ENCODE peak calls at places on chromosomes 5 and 9, in eight cellular contexts. One of them, this sample, is unnamed. For H3K4me1, the result is how much of the 10 kb centered on the place peaks cover.

GRCh38 chr9:130428096-130428665 is 16.6 kb upstream of the ASS1 start:
- DNase-seq in HCT116: no peak
- DNase-seq in breast epithelium: no peak
- DNase-seq in PC-3: no peak
- DNase-seq in transverse colon: no peak
- DNase-seq in IMR-90: no peak
- DNase-seq in CD8-positive, alpha-beta memory T cell: no peak
- DNase-seq in H9: no peak
- DNase-seq in this sample: no peak

GRCh38 chr9:113347479-113347878 is 1.9 kb upstream of the BSPRY start:
- DNase-seq in breast epithelium: no peak
- DNase-seq in H9: no peak
- DNase-seq in HCT116: no peak
- DNase-seq in CD8-positive, alpha-beta memory T cell: no peak
- DNase-seq in IMR-90: no peak
- DNase-seq in transverse colon: no peak
- DNase-seq in PC-3: no peak
- DNase-seq in this sample: no peak

GRCh38 chr9:77896269-77897245 is 135.1 kb downstream of the GNAQ start:
- DNase-seq in CD8-positive, alpha-beta memory T cell: no peak
- DNase-seq in transverse colon: no peak
- DNase-seq in H9: no peak
- DNase-seq in breast epithelium: no peak
- DNase-seq in IMR-90: no peak
- DNase-seq in PC-3: no peak
- DNase-seq in HCT116: no peak
- DNase-seq in this sample: no peak

GRCh38 chr9:98962181-98962560 is 18.5 kb downstream of the COL15A1 start:
- DNase-seq in HCT116: no peak
- DNase-seq in IMR-90: peak
- DNase-seq in PC-3: no peak
- DNase-seq in H9: no peak
- DNase-seq in transverse colon: no peak
- DNase-seq in breast epithelium: no peak
- DNase-seq in CD8-positive, alpha-beta memory T cell: no peak
- DNase-seq in this sample: no peak

GRCh38 chr5:33457817-33458216 is 17.1 kb downstream of the TARS1 start:
- DNase-seq in transverse colon: no peak
- DNase-seq in H9: no peak
- DNase-seq in CD8-positive, alpha-beta memory T cell: no peak
- DNase-seq in breast epithelium: no peak
- DNase-seq in PC-3: no peak
- DNase-seq in IMR-90: no peak
- DNase-seq in HCT116: no peak
- DNase-seq in this sample: no peak

GRCh38 chr9:132243156-132244074 is 81.6 kb downstream of the NTNG2 start:
- DNase-seq in breast epithelium: no peak
- DNase-seq in PC-3: peak
- DNase-seq in transverse colon: no peak
- DNase-seq in H9: peak
- DNase-seq in CD8-positive, alpha-beta memory T cell: no peak
- DNase-seq in HCT116: no peak
- DNase-seq in IMR-90: peak
- DNase-seq in this sample: no peak

GRCh38 chr5:124528838-124529237 is 217.6 kb downstream of the ZNF608 start:
- DNase-seq in IMR-90: peak
- DNase-seq in transverse colon: no peak
- DNase-seq in HCT116: no peak
- DNase-seq in PC-3: peak
- DNase-seq in CD8-positive, alpha-beta memory T cell: no peak
- DNase-seq in breast epithelium: no peak
- DNase-seq in H9: no peak
- DNase-seq in this sample: no peak

GRCh38 chr9:112029921-112030444 is 133.4 kb downstream of the UGCG start:
- DNase-seq in transverse colon: no peak
- DNase-seq in breast epithelium: no peak
- DNase-seq in CD8-positive, alpha-beta memory T cell: no peak
- DNase-seq in IMR-90: peak
- DNase-seq in H9: no peak
- DNase-seq in PC-3: peak
- DNase-seq in HCT116: no peak
- DNase-seq in this sample: no peak

GRCh38 chr9:98142182-98142924 is 23.3 kb upstream of the TRIM14 start:
- DNase-seq in HCT116: no peak
- DNase-seq in transverse colon: peak
- DNase-seq in PC-3: peak
- DNase-seq in breast epithelium: peak
- DNase-seq in CD8-positive, alpha-beta memory T cell: no peak
- DNase-seq in H9: no peak
- DNase-seq in IMR-90: no peak
- DNase-seq in this sample: no peak

GRCh38 chr5:6496207-6496584 is 47.5 kb downstream of the UBE2QL1 start:
- DNase-seq in HCT116: no peak
- DNase-seq in CD8-positive, alpha-beta memory T cell: no peak
- DNase-seq in H9: no peak
- DNase-seq in PC-3: no peak
- DNase-seq in IMR-90: no peak
- DNase-seq in transverse colon: no peak
- DNase-seq in breast epithelium: no peak
- DNase-seq in this sample: no peak

GRCh38 chr9:15239816-15240215 is 67.2 kb downstream of the TTC39B start:
- DNase-seq in PC-3: no peak
- DNase-seq in H9: no peak
- DNase-seq in IMR-90: no peak
- DNase-seq in breast epithelium: no peak
- DNase-seq in HCT116: no peak
- DNase-seq in transverse colon: no peak
- DNase-seq in CD8-positive, alpha-beta memory T cell: no peak
- DNase-seq in this sample: no peak

GRCh38 chr9:104923740-104924139 is 4.2 kb downstream of the ABCA1 start:
- DNase-seq in transverse colon: no peak
- DNase-seq in breast epithelium: no peak
- DNase-seq in HCT116: no peak
- DNase-seq in CD8-positive, alpha-beta memory T cell: no peak
- DNase-seq in PC-3: no peak
- DNase-seq in H9: no peak
- DNase-seq in IMR-90: no peak
- DNase-seq in this sample: no peak

GRCh38 chr9:68793605-68794343 is 88.7 kb downstream of the PIP5K1B start:
- DNase-seq in breast epithelium: no peak
- DNase-seq in HCT116: no peak
- DNase-seq in transverse colon: no peak
- DNase-seq in CD8-positive, alpha-beta memory T cell: no peak
- DNase-seq in IMR-90: no peak
- DNase-seq in H9: no peak
- DNase-seq in PC-3: peak
- DNase-seq in this sample: no peak

GRCh38 chr5:2036885-2037284 is 154.2 kb upstream of the IRX4 start:
- DNase-seq in breast epithelium: no peak
- DNase-seq in CD8-positive, alpha-beta memory T cell: no peak
- DNase-seq in PC-3: no peak
- DNase-seq in H9: no peak
- DNase-seq in HCT116: no peak
- DNase-seq in IMR-90: no peak
- DNase-seq in transverse colon: no peak
- DNase-seq in this sample: no peak

GRCh38 chr9:19969721-19970120 is 180.9 kb upstream of the SLC24A2 start:
- DNase-seq in H9: no peak
- DNase-seq in IMR-90: no peak
- DNase-seq in transverse colon: no peak
- DNase-seq in HCT116: no peak
- DNase-seq in breast epithelium: no peak
- DNase-seq in PC-3: no peak
- DNase-seq in CD8-positive, alpha-beta memory T cell: no peak
- DNase-seq in this sample: no peak

GRCh38 chr5:174397206-174397605 is 327.2 kb upstream of the MSX2 start:
- DNase-seq in transverse colon: no peak
- DNase-seq in HCT116: no peak
- DNase-seq in IMR-90: no peak
- DNase-seq in PC-3: no peak
- DNase-seq in H9: no peak
- DNase-seq in CD8-positive, alpha-beta memory T cell: no peak
- DNase-seq in breast epithelium: no peak
- DNase-seq in this sample: no peak

GRCh38 chr9:7592321-7593319 is 207.0 kb downstream of the DMAC1 start:
- DNase-seq in transverse colon: no peak
- DNase-seq in breast epithelium: no peak
- DNase-seq in IMR-90: no peak
- DNase-seq in H9: peak
- DNase-seq in PC-3: no peak
- DNase-seq in CD8-positive, alpha-beta memory T cell: no peak
- DNase-seq in HCT116: no peak
- DNase-seq in this sample: no peak

GRCh38 chr5:39191216-39191615 is 28.1 kb downstream of the FYB1 start:
- DNase-seq in HCT116: no peak
- DNase-seq in PC-3: no peak
- DNase-seq in breast epithelium: no peak
- DNase-seq in transverse colon: no peak
- DNase-seq in CD8-positive, alpha-beta memory T cell: no peak
- DNase-seq in H9: no peak
- DNase-seq in IMR-90: no peak
- DNase-seq in this sample: no peak

GRCh38 chr9:105445203-105445881 is 2.5 kb upstream of the FSD1L start:
- DNase-seq in PC-3: no peak
- DNase-seq in HCT116: no peak
- DNase-seq in IMR-90: peak
- DNase-seq in breast epithelium: no peak
- DNase-seq in H9: no peak
- DNase-seq in CD8-positive, alpha-beta memory T cell: no peak
- DNase-seq in transverse colon: no peak
- DNase-seq in this sample: no peak

GRCh38 chr9:35517552-35518211 is 27.8 kb downstream of the RUSC2 start:
- DNase-seq in IMR-90: no peak
- DNase-seq in PC-3: no peak
- DNase-seq in HCT116: no peak
- DNase-seq in breast epithelium: peak
- DNase-seq in H9: no peak
- DNase-seq in CD8-positive, alpha-beta memory T cell: no peak
- DNase-seq in transverse colon: no peak
- DNase-seq in this sample: no peak

GRCh38 chr9:35517136-35517535 is 27.2 kb downstream of the RUSC2 start:
- DNase-seq in CD8-positive, alpha-beta memory T cell: no peak
- DNase-seq in PC-3: no peak
- DNase-seq in H9: no peak
- DNase-seq in HCT116: no peak
- DNase-seq in breast epithelium: no peak
- DNase-seq in IMR-90: peak
- DNase-seq in transverse colon: no peak
- DNase-seq in this sample: no peak

GRCh38 chr9:35518981-35519679 is 29.2 kb downstream of the RUSC2 start:
- DNase-seq in breast epithelium: peak
- DNase-seq in H9: no peak
- DNase-seq in IMR-90: peak
- DNase-seq in transverse colon: no peak
- DNase-seq in CD8-positive, alpha-beta memory T cell: no peak
- DNase-seq in HCT116: no peak
- DNase-seq in PC-3: peak
- DNase-seq in this sample: no peak

GRCh38 chr9:35519697-35520403 is 29.9 kb downstream of the RUSC2 start:
- DNase-seq in CD8-positive, alpha-beta memory T cell: no peak
- DNase-seq in HCT116: no peak
- DNase-seq in breast epithelium: no peak
- DNase-seq in PC-3: no peak
- DNase-seq in H9: no peak
- DNase-seq in transverse colon: no peak
- DNase-seq in IMR-90: no peak
- DNase-seq in this sample: no peak

DNA sequence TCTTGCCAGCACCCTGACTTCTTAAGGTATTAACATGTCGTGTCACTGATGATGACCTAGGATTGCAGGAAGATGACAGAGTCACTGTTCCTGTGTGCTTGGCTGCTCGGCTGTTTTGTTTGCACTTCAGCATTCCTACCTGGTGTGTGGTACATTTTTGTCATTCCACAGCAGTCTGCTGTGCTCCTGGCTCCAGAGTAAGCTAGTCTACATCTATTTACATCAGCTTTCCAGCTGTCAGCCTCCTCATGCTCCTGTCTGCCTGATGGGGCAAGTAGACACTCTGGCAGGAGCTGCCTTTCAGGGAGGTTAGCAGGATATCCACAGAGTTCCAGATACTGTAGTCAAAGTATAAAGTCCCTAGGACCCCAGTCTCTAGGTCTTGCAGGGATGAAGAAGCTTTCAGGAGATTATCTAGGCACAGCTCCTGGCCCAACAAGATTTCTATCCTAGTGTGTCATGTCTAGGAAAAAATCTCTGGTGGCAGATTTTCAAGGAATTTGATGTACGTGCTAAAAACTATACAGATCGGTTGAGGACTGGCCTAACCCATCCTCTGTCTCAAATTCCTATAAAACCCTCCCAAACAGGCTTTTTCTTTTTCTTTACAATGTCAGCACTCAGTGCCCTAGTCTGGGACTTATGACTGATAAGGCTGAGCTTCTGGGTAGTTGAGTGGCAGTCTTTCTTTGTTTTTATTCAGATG is 28.5 kb downstream of the RUSC2 start:
- DNase-seq in H9: peak
- DNase-seq in PC-3: peak
- DNase-seq in CD8-positive, alpha-beta memory T cell: no peak
- DNase-seq in HCT116: peak
- DNase-seq in transverse colon: no peak
- DNase-seq in IMR-90: peak
- DNase-seq in breast epithelium: peak
- DNase-seq in this sample: no peak
- H3K4me1 ChIP-seq in H9: under half
- H3K4me1 ChIP-seq in PC-3: half or more
- H3K4me1 ChIP-seq in CD8-positive, alpha-beta memory T cell: under half
- H3K4me1 ChIP-seq in HCT116: under half
- H3K4me1 ChIP-seq in transverse colon: under half
- H3K4me1 ChIP-seq in IMR-90: under half
- H3K4me1 ChIP-seq in breast epithelium: half or more
- H3K4me1 ChIP-seq in this sample: under half

GRCh38 chr5:102760815-102761214 is 5.7 kb downstream of the PAM start:
- DNase-seq in transverse colon: no peak
- DNase-seq in CD8-positive, alpha-beta memory T cell: no peak
- DNase-seq in H9: no peak
- DNase-seq in PC-3: no peak
- DNase-seq in breast epithelium: no peak
- DNase-seq in IMR-90: peak
- DNase-seq in HCT116: no peak
- DNase-seq in this sample: no peak
- H3K4me1 ChIP-seq in transverse colon: under half
- H3K4me1 ChIP-seq in CD8-positive, alpha-beta memory T cell: under half
- H3K4me1 ChIP-seq in H9: under half
- H3K4me1 ChIP-seq in PC-3: under half
- H3K4me1 ChIP-seq in breast epithelium: under half
- H3K4me1 ChIP-seq in IMR-90: under half
- H3K4me1 ChIP-seq in HCT116: under half
- H3K4me1 ChIP-seq in this sample: under half

GRCh38 chr9:121358747-121359146 is 11.3 kb downstream of the STOM start:
- DNase-seq in IMR-90: no peak
- DNase-seq in transverse colon: no peak
- DNase-seq in HCT116: no peak
- DNase-seq in breast epithelium: no peak
- DNase-seq in H9: no peak
- DNase-seq in PC-3: no peak
- DNase-seq in CD8-positive, alpha-beta memory T cell: no peak
- DNase-seq in this sample: no peak
- H3K4me1 ChIP-seq in IMR-90: under half
- H3K4me1 ChIP-seq in transverse colon: under half
- H3K4me1 ChIP-seq in HCT116: under half
- H3K4me1 ChIP-seq in breast epithelium: under half
- H3K4me1 ChIP-seq in H9: under half
- H3K4me1 ChIP-seq in PC-3: under half
- H3K4me1 ChIP-seq in CD8-positive, alpha-beta memory T cell: half or more
- H3K4me1 ChIP-seq in this sample: half or more

GRCh38 chr5:73901045-73901444 is 275.0 kb downstream of the ARHGEF28 start:
- DNase-seq in H9: no peak
- DNase-seq in CD8-positive, alpha-beta memory T cell: no peak
- DNase-seq in PC-3: no peak
- DNase-seq in transverse colon: peak
- DNase-seq in breast epithelium: peak
- DNase-seq in HCT116: peak
- DNase-seq in IMR-90: peak
- DNase-seq in this sample: no peak
- H3K4me1 ChIP-seq in H9: under half
- H3K4me1 ChIP-seq in CD8-positive, alpha-beta memory T cell: under half
- H3K4me1 ChIP-seq in PC-3: under half
- H3K4me1 ChIP-seq in transverse colon: under half
- H3K4me1 ChIP-seq in breast epithelium: under half
- H3K4me1 ChIP-seq in HCT116: under half
- H3K4me1 ChIP-seq in IMR-90: under half
- H3K4me1 ChIP-seq in this sample: under half